ENCODE peak calls at places on chromosomes 4 and X, in six cellular contexts. I, F, G, M, B and Q are unnamed samples.

GRCh38 chr4:150321113-150321512 is 242.9 kb downstream of the DCLK2 start:
- DNase-seq in M (no peak), F (no peak), B (no peak), I (no peak), G (no peak), Q (no peak)

GRCh38 chr4:43394976-43395375 is 502.5 kb downstream of the GRXCR1 start:
- DNase-seq in I (no peak), B (peak; percentile 25), G (no peak), M (no peak), F (no peak), Q (no peak)

GRCh38 chr4:165827018-165827417 is 46.0 kb upstream of the TLL1 start:
- DNase-seq in M (no peak), G (peak; percentile 3), B (peak; percentile 40), I (no peak), F (no peak), Q (no peak)

GRCh38 chrX:68490644-68491043 is 8.2 kb upstream of the YIPF6 start:
- DNase-seq in F (no peak), I (no peak), M (no peak), B (peak; percentile 52), G (peak; percentile 62), Q (no peak)

GRCh38 chrX:47228550-47229270 is 4.1 kb upstream of the USP11 start:
- DNase-seq in B (no peak), I (no peak), M (no peak), G (no peak), F (no peak), Q (no peak)

GRCh38 chrX:104253567-104254441 is 929 bp downstream of the ESX1 start:
- DNase-seq in M (no peak), I (no peak), G (no peak), F (peak; percentile 17), B (peak; percentile 1), Q (no peak)

GRCh38 chrX:16981980-16982379 is 35.5 kb downstream of the REPS2 start:
- DNase-seq in G (no peak), M (no peak), F (no peak), I (no peak), B (no peak), Q (no peak)

GRCh38 chr4:44760142-44760898 is 34.0 kb upstream of the GNPDA2 start:
- DNase-seq in I (peak; percentile 20), G (peak; percentile 46), B (peak; percentile 45), M (no peak), F (no peak), Q (no peak)

GRCh38 chr4:25029479-25030282 is 1.1 kb downstream of the LGI2 start:
- DNase-seq in F (no peak), G (no peak), B (no peak), I (no peak), M (no peak), Q (no peak)

GRCh38 chrX:154762529-154763296 is at the start of gene DKC1:
- DNase-seq in M (peak; percentile 98), B (peak; percentile 87), F (peak; percentile 95), G (peak; percentile 98), I (peak; percentile 84), Q (peak; percentile 95)

GRCh38 chrX:42538405-42538804 is 239.6 kb downstream of the PPP1R2C start:
- DNase-seq in B (no peak), G (no peak), M (no peak), F (no peak), I (no peak), Q (no peak)

GRCh38 chr4:87118421-87118820 is 102.0 kb downstream of the KLHL8 start:
- DNase-seq in G (no peak), I (no peak), F (no peak), M (no peak), B (no peak), Q (no peak)

GRCh38 chr4:37648084-37648817 is 37.9 kb downstream of the RELL1 start:
- DNase-seq in I (peak; percentile 82), F (peak; percentile 26), G (peak; percentile 90), M (peak; percentile 82), B (peak; percentile 76), Q (peak; percentile 77)

GRCh38 chr4:169133932-169134331 is 123.9 kb upstream of the CBR4 start:
- DNase-seq in I (no peak), M (no peak), B (no peak), F (no peak), G (no peak), Q (no peak)

GRCh38 chr4:10115271-10115656 is 1.3 kb downstream of the WDR1 start:
- DNase-seq in I (no peak), B (no peak), G (peak; percentile 31), F (no peak), M (no peak), Q (no peak)

GRCh38 chr4:71074452-71075299 is 81.2 kb downstream of the DCK start:
- DNase-seq in G (peak; percentile 32), M (no peak), F (no peak), I (no peak), B (no peak), Q (no peak)

GRCh38 chrX:24154490-24155034 is 5.0 kb downstream of the ZFX start:
- DNase-seq in I (no peak), B (no peak), M (no peak), F (no peak), G (no peak), Q (no peak)

GRCh38 chr4:77586953-77587383 is 18.7 kb upstream of the CXCL13 start:
- DNase-seq in M (no peak), B (peak; percentile 93), G (peak; percentile 87), F (no peak), I (no peak), Q (no peak)

GRCh38 chrX:80765226-80765625 is 44.5 kb downstream of the BRWD3 start:
- DNase-seq in I (peak; percentile 15), M (no peak), G (peak; percentile 83), F (no peak), B (peak; percentile 88), Q (no peak)

GRCh38 chr4:15332377-15332776 is 95.5 kb upstream of the C1QTNF7 start:
- DNase-seq in G (no peak), M (no peak), B (no peak), I (no peak), F (no peak), Q (no peak)

GRCh38 chrX:139831689-139832456 is 101.0 kb downstream of the ATP11C start:
- DNase-seq in M (no peak), B (no peak), F (peak; percentile 23), I (peak; percentile 35), G (peak; percentile 67), Q (no peak)

GRCh38 chr4:187271848-187272247 is 548.2 kb upstream of the FAT1 start:
- DNase-seq in B (no peak), I (no peak), G (no peak), M (no peak), F (no peak), Q (no peak)

GRCh38 chr4:187270154-187270553 is 546.5 kb upstream of the FAT1 start:
- DNase-seq in I (no peak), F (no peak), B (peak; percentile 49), M (no peak), G (no peak), Q (no peak)

DNA sequence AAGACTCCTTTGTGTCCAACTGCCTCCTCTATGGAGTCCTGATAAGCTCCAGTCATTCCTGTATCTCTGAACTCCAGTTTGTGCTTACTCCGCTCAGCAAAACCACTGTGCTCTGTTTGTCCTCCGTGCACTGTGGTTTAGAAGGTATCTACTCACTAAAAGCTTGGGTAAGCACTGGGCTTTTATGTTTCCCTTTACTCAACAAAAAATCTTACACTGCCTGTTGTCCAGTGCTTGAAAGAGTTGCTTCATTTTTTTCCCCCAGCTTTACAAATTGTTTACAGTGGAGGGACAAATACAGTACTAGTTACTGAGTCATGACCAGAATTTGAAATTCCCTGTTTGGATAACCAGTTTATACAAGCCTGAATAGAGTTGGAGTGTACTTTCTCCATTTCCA is 545.3 kb upstream of the FAT1 start:
- DNase-seq in B (peak; percentile 37), M (no peak), G (peak; percentile 65), F (no peak), I (no peak), Q (no peak)
- TF ChIP-seq CTCF in B (no peak), M (no peak), G (no peak), F (no peak), I (no peak), Q (no peak)

GRCh38 chr4:7066493-7066892 is 1.4 kb downstream of the GRPEL1 start:
- DNase-seq in I (no peak), F (no peak), B (no peak), G (no peak), M (no peak), Q (no peak)

GRCh38 chr4:7068279-7068842 is 497 bp upstream of the GRPEL1 start:
- DNase-seq in F (no peak), I (no peak), B (no peak), M (no peak), G (no peak), Q (no peak)

GRCh38 chr4:7068883-7069282 is 1.0 kb upstream of the GRPEL1 start:
- DNase-seq in M (no peak), G (peak; percentile 10), I (no peak), B (no peak), F (no peak), Q (no peak)

GRCh38 chr4:7067147-7067522 is 729 bp downstream of the GRPEL1 start:
- DNase-seq in M (peak; percentile 75), G (peak; percentile 31), I (no peak), B (no peak), F (no peak), Q (no peak)

DNA sequence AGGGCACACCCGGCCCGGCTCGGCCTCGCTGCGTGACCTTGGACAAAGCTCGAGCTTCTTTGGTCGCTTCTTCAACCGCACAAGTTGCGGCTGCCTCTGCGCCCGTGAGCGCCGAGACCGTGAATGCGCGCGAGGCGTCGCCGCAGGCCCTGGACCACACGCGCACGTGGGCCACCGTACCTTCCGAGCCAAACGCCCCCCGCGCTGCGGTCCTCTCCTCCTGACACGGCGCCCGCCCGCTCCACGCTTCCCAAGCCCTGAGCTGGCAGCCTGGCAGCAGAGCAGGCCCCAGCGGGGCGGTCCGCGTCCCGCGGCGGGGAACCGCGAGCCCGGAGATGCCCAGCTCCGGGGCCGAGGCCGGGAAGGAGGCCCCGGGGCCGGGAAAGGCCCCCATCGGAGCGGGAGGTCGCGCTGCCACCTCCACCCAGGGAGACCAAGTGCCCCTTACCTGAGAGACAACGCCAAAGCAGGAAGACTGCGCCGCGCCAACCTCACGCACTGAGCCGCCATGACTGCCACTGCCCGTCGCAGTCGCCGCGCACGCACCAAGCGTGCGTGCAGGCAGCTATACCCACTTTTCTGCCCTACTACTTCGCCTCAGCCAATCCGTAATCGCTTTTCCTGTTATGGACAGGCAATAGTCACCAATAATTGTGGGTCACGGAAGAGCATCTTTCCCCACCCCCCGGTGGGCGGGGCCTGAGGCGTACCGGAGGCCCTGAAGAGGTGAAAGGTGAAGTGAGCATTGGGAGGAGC is at the start of gene GRPEL1:
- DNase-seq in F (peak; percentile 100), M (peak; percentile 100), G (peak; percentile 99), I (peak; percentile 97), B (peak; percentile 99), Q (peak; percentile 100)
- TF ChIP-seq CTCF in F (no peak), M (no peak), G (no peak), I (no peak), B (no peak), Q (no peak)

GRCh38 chr4:134867027-134867426 is 665.4 kb upstream of the PABPC4L start:
- DNase-seq in B (no peak), M (no peak), G (no peak), I (no peak), F (no peak), Q (no peak)

GRCh38 chr4:134862116-134862515 is 660.5 kb upstream of the PABPC4L start:
- DNase-seq in F (no peak), B (peak; percentile 8), I (no peak), G (peak; percentile 32), M (no peak), Q (no peak)

GRCh38 chr4:134865675-134866074 is 664.1 kb upstream of the PABPC4L start:
- DNase-seq in I (no peak), G (no peak), B (no peak), F (no peak), M (no peak), Q (no peak)
- TF ChIP-seq CTCF in I (no peak), G (peak; percentile 32), B (no peak), F (no peak), M (no peak), Q (no peak)

GRCh38 chrX:54439967-54440871 is at the start of gene TSR2:
- DNase-seq in I (peak; percentile 72), M (peak; percentile 86), B (peak; percentile 79), G (peak; percentile 86), F (peak; percentile 91), Q (peak; percentile 83)
- TF ChIP-seq CTCF in I (peak; percentile 17), M (no peak), B (peak; percentile 60), G (peak; percentile 39), F (no peak), Q (no peak)